ENCODE peak calls at places on chromosomes 6 and 20, in four cellular contexts. O, P, N and F are unnamed samples.

GRCh38 chr20:31719644-31720485 is 2.8 kb downstream of the BCL2L1 start:
- DNase-seq in P (no peak), N (peak; percentile 28), O (peak; percentile 52), F (no peak)

GRCh38 chr6:27267865-27268444 is 20.5 kb downstream of the PRSS16 start:
- DNase-seq in N (no peak), P (no peak), O (no peak), F (no peak)

GRCh38 chr6:47743744-47744143 is 38.1 kb upstream of the OPN5 start:
- DNase-seq in P (no peak), N (peak; percentile 55), O (no peak), F (no peak)

GRCh38 chr20:3843490-3843889 is 3.1 kb upstream of the MAVS start:
- DNase-seq in N (peak; percentile 55), O (no peak), P (no peak), F (peak; percentile 13)

GRCh38 chr6:108947114-108947854 is 99.1 kb downstream of the ARMC2 start:
- DNase-seq in N (peak; percentile 85), O (no peak), P (no peak), F (no peak)

GRCh38 chr6:26068036-26068435 is 19.2 kb upstream of the HFE start:
- DNase-seq in N (no peak), P (no peak), O (no peak), F (no peak)

GRCh38 chr20:48846516-48847492 is 19.0 kb upstream of the PREX1 start:
- DNase-seq in O (peak; percentile 54), P (peak; percentile 84), N (peak; percentile 71), F (peak; percentile 88)

GRCh38 chr6:137717074-137718073 is 149.7 kb upstream of the TNFAIP3 start:
- DNase-seq in N (no peak), O (no peak), P (no peak), F (no peak)

GRCh38 chr6:24910850-24911712 is 24.7 kb downstream of the RIPOR2 start:
- DNase-seq in P (peak; percentile 59), N (peak; percentile 49), O (peak; percentile 69), F (peak; percentile 48)

GRCh38 chr20:219290-220115 is 7.6 kb upstream of the DEFB129 start:
- DNase-seq in P (no peak), N (peak; percentile 21), O (no peak), F (no peak)

GRCh38 chr6:159522877-159523547 is 170.0 kb downstream of the SOD2 start:
- DNase-seq in P (no peak), N (no peak), O (no peak), F (no peak)

GRCh38 chr20:56362833-56363413 is 4.1 kb downstream of the FAM210B start:
- DNase-seq in O (no peak), N (no peak), P (no peak), F (no peak)

GRCh38 chr20:32456869-32457421 is 98.8 kb downstream of the ASXL1 start:
- DNase-seq in N (peak; percentile 53), P (peak; percentile 94), O (peak; percentile 86), F (peak; percentile 89)

GRCh38 chr20:35515949-35516645 is 13.4 kb downstream of the C20orf173 start:
- DNase-seq in P (no peak), N (peak; percentile 70), O (no peak), F (no peak)

GRCh38 chr6:144416773-144417172 is 131.6 kb downstream of the UTRN start:
- DNase-seq in O (no peak), N (peak; percentile 14), P (no peak), F (no peak)

GRCh38 chr6:170553686-170554085 is 483 bp upstream of the TBP start:
- DNase-seq in N (peak; percentile 60), O (peak; percentile 13), P (peak; percentile 47), F (peak; percentile 30)

GRCh38 chr20:57667924-57668782 is 41.7 kb downstream of the PMEPA1 start:
- DNase-seq in N (no peak), P (no peak), O (no peak), F (no peak)

GRCh38 chr6:119481981-119482380 is 132.4 kb upstream of the MAN1A1 start:
- DNase-seq in N (no peak), O (no peak), P (no peak), F (no peak)

GRCh38 chr6:27888576-27888975 is 23.6 kb downstream of the OR2B2 start:
- DNase-seq in O (no peak), N (no peak), P (no peak), F (no peak)

GRCh38 chr6:152775441-152775840 is 24.8 kb downstream of the VIP start:
- DNase-seq in P (no peak), O (no peak), N (no peak), F (no peak)

GRCh38 chr6:71289039-71289801 is 609 bp downstream of the OGFRL1 start:
- DNase-seq in N (no peak), P (no peak), O (peak; percentile 50), F (peak; percentile 26)

GRCh38 chr6:132814716-132815570 is 574 bp downstream of the RPS12 start:
- DNase-seq in P (no peak), O (no peak), N (peak; percentile 13), F (no peak)

GRCh38 chr6:107488875-107489635 is 862 bp upstream of the SOBP start:
- DNase-seq in N (peak; percentile 23), O (peak; percentile 78), P (peak; percentile 56), F (peak; percentile 39)

GRCh38 chr6:34610819-34611477 is 54.8 kb upstream of the SPDEF start:
- DNase-seq in P (no peak), N (peak; percentile 87), O (no peak), F (no peak)

GRCh38 chr20:953742-954141 is 37.6 kb upstream of the ANGPT4 start:
- DNase-seq in N (no peak), O (peak; percentile 46), P (no peak), F (no peak)

GRCh38 chr6:130969807-130970491 is 93.1 kb downstream of the EPB41L2 start:
- DNase-seq in P (no peak), O (no peak), N (peak; percentile 74), F (no peak)

GRCh38 chr6:130896249-130896648 is 69.0 kb downstream of the SMLR1 start:
- DNase-seq in O (no peak), N (no peak), P (no peak), F (no peak)

GRCh38 chr6:107931894-107932293 is 26.1 kb downstream of the SEC63 start:
- DNase-seq in P (no peak), O (no peak), N (no peak), F (no peak)

GRCh38 chr20:11207749-11208502 is 534.1 kb upstream of the JAG1 start:
- DNase-seq in P (no peak), O (no peak), N (peak; percentile 62), F (no peak)

GRCh38 chr20:16407251-16408067 is 165.8 kb downstream of the KIF16B start:
- DNase-seq in P (no peak), O (no peak), N (peak; percentile 11), F (no peak)

GRCh38 chr6:111721677-111722219 is 116.1 kb upstream of the TRAF3IP2 start:
- DNase-seq in N (peak; percentile 81), P (peak; percentile 40), O (peak; percentile 65), F (peak; percentile 48)
- TF ChIP-seq CTCF in N (peak; percentile 82), P (peak; percentile 52), O (peak; percentile 93), F (peak; percentile 46)

GRCh38 chr20:60453847-60454246 is 495.6 kb downstream of the CDH26 start:
- DNase-seq in P (no peak), N (no peak), O (peak; percentile 65), F (no peak)
- TF ChIP-seq CTCF in P (no peak), N (no peak), O (no peak), F (no peak)

GRCh38 chr6:43228951-43229802 is at the start of gene DNPH1:
- DNase-seq in O (peak; percentile 87), N (peak; percentile 65), P (peak; percentile 90), F (peak; percentile 87)
- TF ChIP-seq CTCF in O (peak; percentile 83), N (peak; percentile 28), P (peak; percentile 94), F (peak; percentile 93)

GRCh38 chr6:53358440-53359087 is 9.8 kb upstream of the ELOVL5 start:
- DNase-seq in O (no peak), N (no peak), P (peak; percentile 26), F (no peak)
- TF ChIP-seq CTCF in O (no peak), N (no peak), P (no peak), F (no peak)

GRCh38 chr6:37239950-37240713 is 17.4 kb upstream of the TBC1D22B start:
- DNase-seq in P (peak; percentile 68), O (no peak), N (peak; percentile 100), F (peak; percentile 69)
- TF ChIP-seq CTCF in P (no peak), O (no peak), N (no peak), F (no peak)

GRCh38 chr20:52217689-52218395 is 26.3 kb upstream of the ZFP64 start:
- DNase-seq in P (no peak), O (no peak), N (no peak), F (no peak)

GRCh38 chr20:52224920-52225319 is 33.3 kb upstream of the ZFP64 start:
- DNase-seq in N (no peak), P (no peak), O (no peak), F (no peak)

DNA sequence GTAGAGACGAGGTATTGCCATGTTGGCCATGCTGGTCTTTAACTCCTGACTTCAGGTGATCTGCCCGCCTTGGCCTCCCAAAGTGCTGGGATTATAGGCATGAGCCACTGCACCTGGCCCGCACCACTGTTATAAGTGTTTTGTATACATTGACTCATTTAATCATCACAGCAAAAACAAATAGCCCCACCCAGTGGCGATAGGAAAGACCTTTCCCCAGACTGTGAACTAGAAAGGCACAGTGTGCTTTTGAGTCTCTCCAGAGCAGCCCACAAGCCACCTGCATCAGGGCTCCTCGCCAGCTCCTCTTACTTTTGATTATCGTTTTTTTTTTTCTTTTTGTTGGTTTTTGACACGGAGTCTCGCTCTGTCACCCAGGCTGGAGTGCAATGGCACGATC is 27.9 kb upstream of the ZFP64 start:
- DNase-seq in P (peak; percentile 28), N (peak; percentile 3), O (peak; percentile 26), F (no peak)
- TF ChIP-seq CTCF in P (no peak), N (no peak), O (no peak), F (no peak)

DNA sequence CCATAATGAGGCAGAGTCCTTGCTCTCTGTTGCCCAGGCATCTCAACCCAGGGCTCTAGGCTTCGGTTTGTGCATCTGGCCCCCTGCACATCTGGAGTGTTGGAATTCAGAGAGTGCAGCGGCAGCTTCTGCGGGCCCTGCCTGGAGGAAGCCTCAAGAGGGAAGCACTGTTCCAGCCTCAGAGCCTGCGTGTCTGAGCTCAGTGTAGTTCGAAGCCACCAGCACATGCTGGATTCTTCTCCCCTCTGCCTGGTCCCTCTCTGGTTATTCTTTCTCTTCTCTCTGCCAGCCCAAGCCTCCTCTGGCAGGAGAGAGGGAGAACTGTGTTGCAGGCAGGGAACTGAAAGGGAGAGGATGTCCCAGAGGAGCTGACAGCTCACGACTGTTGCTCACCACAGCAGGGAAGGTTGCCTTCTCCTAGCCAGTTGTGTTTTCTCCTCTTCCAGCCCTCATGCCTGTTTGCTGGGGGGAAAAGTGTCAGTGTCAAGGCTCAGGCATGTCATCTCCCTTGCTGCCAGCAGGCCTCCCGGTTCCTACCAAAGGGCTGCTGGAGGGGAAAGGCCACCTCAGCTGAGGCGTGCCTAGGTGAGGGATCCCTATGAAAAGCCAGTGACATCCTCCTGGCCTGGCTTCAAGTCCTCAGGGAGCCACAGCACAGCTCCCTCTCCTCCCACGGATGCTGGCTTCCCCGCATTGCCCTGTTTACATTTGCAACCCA is 126.0 kb upstream of the LRFN2 start:
- DNase-seq in N (no peak), O (peak; percentile 27), P (no peak), F (no peak)
- TF ChIP-seq CTCF in N (no peak), O (no peak), P (no peak), F (no peak)